ENCODE peak calls at places on chromosomes 16 and 17, in eight cellular contexts. M, A, Q, L, V, O, U and D are unnamed samples.

GRCh38 chr17:62643496-62643895 is 16.0 kb downstream of the MRC2 start:
- DNase-seq in M (no peak), A (no peak), Q (no peak), L (no peak), V (no peak), O (no peak), U (no peak), D (no peak)

GRCh38 chr17:40309031-40309937 is at the start of gene RARA:
- DNase-seq in M (peak; percentile 42), A (peak; percentile 82), Q (no peak), L (peak; percentile 68), V (no peak), O (no peak), U (peak; percentile 62), D (no peak)

GRCh38 chr17:1156864-1157263 is 22.9 kb downstream of the ABR start:
- DNase-seq in M (peak; percentile 38), A (no peak), Q (no peak), L (no peak), V (no peak), O (no peak), U (no peak), D (no peak)

GRCh38 chr17:15655162-15655561 is 28.9 kb downstream of the TRIM16 start:
- DNase-seq in M (no peak), A (no peak), Q (no peak), L (no peak), V (no peak), O (no peak), U (no peak), D (no peak)

GRCh38 chr17:14118951-14119350 is 49.6 kb downstream of the COX10 start:
- DNase-seq in M (no peak), A (no peak), Q (no peak), L (no peak), V (no peak), O (no peak), U (no peak), D (no peak)

GRCh38 chr16:82111944-82112343 is 58.1 kb downstream of the MPHOSPH6 start:
- DNase-seq in M (no peak), A (no peak), Q (no peak), L (no peak), V (no peak), O (no peak), U (no peak), D (no peak)

GRCh38 chr16:18975109-18975508 is 8.6 kb upstream of the TMC7 start:
- DNase-seq in M (no peak), A (no peak), Q (no peak), L (no peak), V (no peak), O (no peak), U (no peak), D (no peak)

GRCh38 chr17:20784100-20784665 is 204.7 kb downstream of the CDRT15L2 start:
- DNase-seq in M (no peak), A (no peak), Q (no peak), L (no peak), V (no peak), O (no peak), U (no peak), D (no peak)

GRCh38 chr17:62984801-62985200 is 18.8 kb downstream of the TANC2 start:
- DNase-seq in M (no peak), A (no peak), Q (no peak), L (no peak), V (no peak), O (no peak), U (no peak), D (no peak)

GRCh38 chr16:17369441-17369951 is 101.3 kb downstream of the XYLT1 start:
- DNase-seq in M (no peak), A (peak; percentile 92), Q (peak; percentile 84), L (peak; percentile 66), V (peak; percentile 58), O (peak; percentile 67), U (peak; percentile 42), D (no peak)

GRCh38 chr16:82067810-82068325 is 32.8 kb downstream of the HSD17B2 start:
- DNase-seq in M (no peak), A (no peak), Q (no peak), L (no peak), V (no peak), O (no peak), U (no peak), D (no peak)

GRCh38 chr17:74758846-74759163 is 10.4 kb downstream of the NHERF1 start:
- DNase-seq in M (peak; percentile 98), A (peak; percentile 75), Q (no peak), L (no peak), V (no peak), O (no peak), U (no peak), D (no peak)

GRCh38 chr17:48597775-48598631 is 4.4 kb upstream of the HOXB5 start:
- DNase-seq in M (no peak), A (peak; percentile 87), Q (no peak), L (peak; percentile 78), V (no peak), O (peak; percentile 38), U (peak; percentile 47), D (no peak)

GRCh38 chr17:41521574-41522261 is 3.0 kb upstream of the KRT15 start:
- DNase-seq in M (peak; percentile 97), A (peak; percentile 88), Q (no peak), L (no peak), V (no peak), O (no peak), U (peak; percentile 89), D (peak; percentile 97)

GRCh38 chr17:44083250-44083849 is 12.8 kb downstream of the G6PC3 start:
- DNase-seq in M (peak; percentile 56), A (no peak), Q (no peak), L (no peak), V (no peak), O (no peak), U (no peak), D (peak; percentile 57)

GRCh38 chr16:17171250-17172143 is 299.3 kb downstream of the XYLT1 start:
- DNase-seq in M (no peak), A (no peak), Q (no peak), L (no peak), V (no peak), O (no peak), U (no peak), D (no peak)

GRCh38 chr17:43540821-43541674 is 5.1 kb downstream of the ETV4 start:
- DNase-seq in M (peak; percentile 83), A (no peak), Q (no peak), L (no peak), V (no peak), O (no peak), U (no peak), D (no peak)

GRCh38 chr17:36661688-36662087 is 60.3 kb downstream of the MRM1 start:
- DNase-seq in M (no peak), A (no peak), Q (no peak), L (no peak), V (no peak), O (no peak), U (no peak), D (no peak)

GRCh38 chr17:68353121-68353521 is 61.8 kb downstream of the ARSG start:
- DNase-seq in M (no peak), A (no peak), Q (no peak), L (no peak), V (no peak), O (no peak), U (no peak), D (no peak)

GRCh38 chr17:67272312-67273050 is 27.5 kb upstream of the HELZ start:
- DNase-seq in M (peak; percentile 47), A (no peak), Q (no peak), L (no peak), V (no peak), O (no peak), U (no peak), D (no peak)

GRCh38 chr17:2124391-2124790 is 69.5 kb downstream of the HIC1 start:
- DNase-seq in M (no peak), A (no peak), Q (no peak), L (no peak), V (no peak), O (no peak), U (no peak), D (no peak)

GRCh38 chr17:17613708-17614114 is 22.2 kb upstream of the PEMT start:
- DNase-seq in M (peak; percentile 93), A (peak; percentile 74), Q (no peak), L (no peak), V (no peak), O (peak; percentile 14), U (peak; percentile 74), D (peak; percentile 70)

GRCh38 chr17:22718689-22719088 is 1026.4 kb downstream of the KCNJ18 start:
- DNase-seq in M (no peak), A (no peak), Q (no peak), L (no peak), V (no peak), O (no peak), U (no peak), D (no peak)

DNA sequence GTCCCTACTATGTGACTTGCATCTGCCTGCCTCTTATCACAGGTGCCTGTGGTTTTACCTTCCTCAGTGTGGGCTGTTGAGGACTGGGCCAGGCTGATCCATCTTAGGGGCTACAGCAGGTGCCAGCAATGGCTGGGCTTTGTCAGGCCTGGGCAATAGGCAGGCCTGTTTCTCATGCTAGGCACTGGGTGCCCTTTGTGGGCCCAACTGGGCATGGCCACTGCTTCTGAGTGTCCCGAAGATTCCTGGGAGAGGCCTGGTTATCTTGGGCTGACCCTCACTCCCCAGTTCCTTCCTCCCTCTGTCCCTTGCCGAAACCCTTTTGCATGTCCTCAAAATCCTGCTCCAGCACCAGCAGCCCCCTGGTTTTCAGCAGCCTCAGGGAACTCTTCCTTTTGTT is 1024.9 kb downstream of the KCNJ18 start:
- DNase-seq in M (no peak), A (no peak), Q (no peak), L (no peak), V (no peak), O (no peak), U (no peak), D (no peak)
- H3K9me3 ChIP-seq in M (peaks cover 5% of the 10 kb centered on the region), A (no peaks in the 10 kb centered on the region), Q (peaks cover 1% of the 10 kb centered on the region), L (peaks cover 6% of the 10 kb centered on the region), V (no peaks in the 10 kb centered on the region), O (no peaks in the 10 kb centered on the region), U (peaks cover 15% of the 10 kb centered on the region), D (no peaks in the 10 kb centered on the region)

GRCh38 chr16:3289998-3290673 is 6.8 kb downstream of the ZNF263 start:
- DNase-seq in M (no peak), A (no peak), Q (peak; percentile 38), L (no peak), V (no peak), O (no peak), U (no peak), D (no peak)
- H3K9me3 ChIP-seq in M (peaks cover 38% of the 10 kb centered on the region), A (no peaks in the 10 kb centered on the region), Q (peaks cover 95% of the 10 kb centered on the region), L (peaks cover 70% of the 10 kb centered on the region), V (peaks cover 63% of the 10 kb centered on the region), O (peaks cover 47% of the 10 kb centered on the region), U (peaks cover 62% of the 10 kb centered on the region), D (peaks cover 33% of the 10 kb centered on the region)

GRCh38 chr17:4548721-4549531 is 6.3 kb downstream of the MYBBP1A start:
- DNase-seq in M (peak; percentile 82), A (no peak), Q (no peak), L (peak; percentile 42), V (no peak), O (no peak), U (no peak), D (no peak)
- H3K9me3 ChIP-seq in M (no peaks in the 10 kb centered on the region), A (no peaks in the 10 kb centered on the region), Q (no peaks in the 10 kb centered on the region), L (no peaks in the 10 kb centered on the region), V (no peaks in the 10 kb centered on the region), O (no peaks in the 10 kb centered on the region), U (no peaks in the 10 kb centered on the region), D (no peaks in the 10 kb centered on the region)

DNA sequence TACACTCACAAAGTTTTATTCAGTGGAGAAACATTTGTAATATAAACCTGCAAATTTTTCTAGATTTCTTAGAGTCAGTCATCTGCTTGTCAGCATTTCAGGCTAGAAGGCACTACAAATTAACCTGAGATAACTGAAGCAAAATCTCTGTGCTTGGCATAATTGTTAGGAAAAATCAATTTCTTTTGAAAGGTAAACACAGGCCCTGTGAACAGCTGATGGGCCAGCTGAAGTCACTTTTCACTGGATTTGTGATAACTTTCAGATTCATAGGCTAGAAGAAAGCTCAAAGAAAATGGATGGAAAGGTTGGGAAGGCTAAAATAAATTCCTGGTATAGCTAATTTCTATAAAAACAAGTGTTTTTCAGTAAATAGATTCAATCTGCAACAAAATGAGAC is 34.0 kb upstream of the SLC6A2 start:
- DNase-seq in M (no peak), A (no peak), Q (no peak), L (no peak), V (no peak), O (no peak), U (no peak), D (no peak)
- H3K9me3 ChIP-seq in M (no peaks in the 10 kb centered on the region), A (no peaks in the 10 kb centered on the region), Q (no peaks in the 10 kb centered on the region), L (peaks cover 6% of the 10 kb centered on the region), V (no peaks in the 10 kb centered on the region), O (no peaks in the 10 kb centered on the region), U (peaks cover 2% of the 10 kb centered on the region), D (no peaks in the 10 kb centered on the region)